ENCODE peak calls at places on chromosomes 12 and 14, in five cellular contexts. J is foreskin fibroblast; Z is thyroid gland; B is effector memory CD4-positive, alpha-beta T cell; Y is cardiac fibroblast. U is an unnamed sample.

GRCh38 chr12:65414526-65414925 is 136.0 kb downstream of the MSRB3 start:
- DNase-seq in J (peak; percentile 35), Z (no peak), B (no peak), Y (peak; percentile 30), U (no peak)

GRCh38 chr14:26761532-26761931 is 163.7 kb upstream of the NOVA1 start:
- DNase-seq in J (no peak), Z (peak; percentile 3), B (no peak), Y (no peak), U (no peak)

GRCh38 chr12:96261557-96261956 is 67.4 kb downstream of the ELK3 start:
- DNase-seq in J (no peak), Z (no peak), B (no peak), Y (no peak), U (no peak)

GRCh38 chr14:72613975-72614319 is 280.0 kb downstream of the DPF3 start:
- DNase-seq in J (no peak), Z (no peak), B (no peak), Y (no peak), U (no peak)

GRCh38 chr14:96081767-96082400 is 42.7 kb downstream of the C14orf132 start:
- DNase-seq in J (no peak), Z (no peak), B (no peak), Y (no peak), U (no peak)

GRCh38 chr14:72583316-72584272 is 310.3 kb downstream of the DPF3 start:
- DNase-seq in J (peak; percentile 47), Z (no peak), B (no peak), Y (no peak), U (no peak)

GRCh38 chr14:60647081-60647836 is 2.0 kb downstream of the SIX1 start:
- DNase-seq in J (peak; percentile 70), Z (peak; percentile 41), B (no peak), Y (no peak), U (no peak)

GRCh38 chr14:98580131-98580678 is 691.8 kb downstream of the BCL11B start:
- DNase-seq in J (no peak), Z (peak; percentile 10), B (no peak), Y (no peak), U (no peak)

GRCh38 chr12:19648173-19648572 is 208.9 kb downstream of the AEBP2 start:
- DNase-seq in J (peak; percentile 59), Z (no peak), B (no peak), Y (no peak), U (no peak)

GRCh38 chr14:76699901-76700590 is 61.2 kb upstream of the VASH1 start:
- DNase-seq in J (no peak), Z (no peak), B (no peak), Y (no peak), U (peak; percentile 65)

GRCh38 chr14:80278293-80279037 is 67.2 kb upstream of the DIO2 start:
- DNase-seq in J (peak; percentile 24), Z (peak; percentile 1), B (no peak), Y (peak; percentile 82), U (no peak)

GRCh38 chr14:43410631-43411030 is 1096.5 kb downstream of the FSCB start:
- DNase-seq in J (no peak), Z (no peak), B (no peak), Y (no peak), U (no peak)

GRCh38 chr14:72419226-72419625 is 474.7 kb downstream of the DPF3 start:
- DNase-seq in J (no peak), Z (no peak), B (no peak), Y (no peak), U (no peak)

GRCh38 chr12:42059127-42059526 is 85.5 kb downstream of the GXYLT1 start:
- DNase-seq in J (no peak), Z (no peak), B (no peak), Y (no peak), U (no peak)

GRCh38 chr12:66187822-66188221 is 1.2 kb upstream of the IRAK3 start:
- DNase-seq in J (no peak), Z (no peak), B (no peak), Y (no peak), U (no peak)

GRCh38 chr14:70901218-70901772 is 6.0 kb upstream of the PCNX1 start:
- DNase-seq in J (peak; percentile 49), Z (no peak), B (no peak), Y (peak; percentile 43), U (no peak)

GRCh38 chr14:89719371-89720075 is 235.0 kb downstream of the EFCAB11 start:
- DNase-seq in J (no peak), Z (no peak), B (no peak), Y (no peak), U (no peak)

GRCh38 chr14:102996941-102997340 is 60.4 kb downstream of the CDC42BPB start:
- DNase-seq in J (no peak), Z (no peak), B (no peak), Y (no peak), U (no peak)

GRCh38 chr12:53964315-53964713 is 8.6 kb upstream of the HOXC11 start:
- DNase-seq in J (peak; percentile 23), Z (no peak), B (no peak), Y (no peak), U (no peak)

GRCh38 chr12:15050664-15051063 is 77.8 kb downstream of the PDE6H start:
- DNase-seq in J (peak; percentile 53), Z (no peak), B (no peak), Y (no peak), U (no peak)

GRCh38 chr12:124463341-124463861 is 104.0 kb downstream of the NCOR2 start:
- DNase-seq in J (no peak), Z (no peak), B (no peak), Y (no peak), U (no peak)

GRCh38 chr14:76924363-76925151 is 98.3 kb downstream of the LRRC74A start:
- DNase-seq in J (peak; percentile 47), Z (peak; percentile 83), B (no peak), Y (peak; percentile 56), U (peak; percentile 83)

GRCh38 chr14:32444262-32444661 is 115.2 kb downstream of the AKAP6 start:
- DNase-seq in J (no peak), Z (no peak), B (no peak), Y (no peak), U (no peak)

GRCh38 chr12:18421840-18422239 is 160.5 kb downstream of the PIK3C2G start:
- DNase-seq in J (peak; percentile 28), Z (no peak), B (no peak), Y (peak; percentile 12), U (no peak)

GRCh38 chr12:113580437-113580836 is 108.8 kb upstream of the LHX5 start:
- DNase-seq in J (no peak), Z (no peak), B (no peak), Y (no peak), U (no peak)

GRCh38 chr14:38291681-38292459 is 36.0 kb upstream of the CLEC14A start:
- DNase-seq in J (peak; percentile 26), Z (no peak), B (no peak), Y (peak; percentile 37), U (no peak)

GRCh38 chr12:26097046-26097878 is 27.6 kb downstream of the BHLHE41 start:
- DNase-seq in J (peak; percentile 85), Z (peak; percentile 83), B (peak; percentile 15), Y (peak; percentile 83), U (peak; percentile 77)

GRCh38 chr12:68222336-68222735 is 3.3 kb downstream of the IL26 start:
- DNase-seq in J (peak; percentile 13), Z (no peak), B (no peak), Y (peak; percentile 65), U (no peak)

GRCh38 chr12:89889051-89889450 is 180.4 kb upstream of the ATP2B1 start:
- DNase-seq in J (peak; percentile 42), Z (no peak), B (no peak), Y (no peak), U (no peak)

GRCh38 chr14:64504897-64505771 is 564 bp downstream of the ZBTB1 start:
- DNase-seq in J (peak; percentile 94), Z (peak; percentile 94), B (peak; percentile 71), Y (peak; percentile 89), U (peak; percentile 94)

GRCh38 chr14:101590062-101590461 is 28.8 kb downstream of the DIO3 start:
- DNase-seq in J (no peak), Z (no peak), B (no peak), Y (no peak), U (no peak)

GRCh38 chr12:121128908-121129704 is 3.6 kb upstream of the P2RX7 start:
- DNase-seq in J (peak; percentile 33), Z (peak; percentile 48), B (peak; percentile 65), Y (peak; percentile 80), U (peak; percentile 97)

GRCh38 chr12:45975506-45975905 is 14.9 kb downstream of the SCAF11 start:
- DNase-seq in J (no peak), Z (no peak), B (no peak), Y (no peak), U (no peak)

GRCh38 chr12:53097207-53097563 is 282 bp upstream of the IGFBP6 start:
- DNase-seq in J (no peak), Z (no peak), B (no peak), Y (peak; percentile 55), U (peak; percentile 40)

GRCh38 chr14:51511265-51511664 is 140.4 kb upstream of the FRMD6 start:
- DNase-seq in J (peak; percentile 39), Z (no peak), B (no peak), Y (no peak), U (no peak)

GRCh38 chr14:29584992-29585391 is 342.7 kb downstream of the PRKD1 start:
- DNase-seq in J (peak; percentile 91), Z (peak; percentile 87), B (no peak), Y (peak; percentile 90), U (peak; percentile 52)
- H3K4me3 ChIP-seq in J (peak overlapping the region; percentile 5), Z (no peak overlapping the region), B (no peak overlapping the region), Y (no peak overlapping the region), U (no peak overlapping the region)

GRCh38 chr14:49766839-49767238 is 1.1 kb upstream of the KLHDC2 start:
- DNase-seq in J (no peak), Z (no peak), B (no peak), Y (peak; percentile 5), U (no peak)
- H3K4me3 ChIP-seq in J (peak overlapping the region; percentile 54), Z (no peak overlapping the region), B (peak overlapping the region; percentile 56), Y (peak overlapping the region; percentile 96), U (peak overlapping the region; percentile 99)

GRCh38 chr14:105061428-105062047 is 3.7 kb downstream of the GPR132 start:
- DNase-seq in J (no peak), Z (peak; percentile 34), B (no peak), Y (no peak), U (no peak)
- H3K4me3 ChIP-seq in J (no peak overlapping the region), Z (no peak overlapping the region), B (peak overlapping the region; percentile 57), Y (no peak overlapping the region), U (no peak overlapping the region)

GRCh38 chr12:49483621-49484020 is 55.2 kb upstream of the KCNH3 start:
- DNase-seq in J (no peak), Z (no peak), B (no peak), Y (no peak), U (no peak)

GRCh38 chr12:49489720-49490119 is 49.1 kb upstream of the KCNH3 start:
- DNase-seq in J (peak; percentile 42), Z (no peak), B (no peak), Y (peak; percentile 76), U (no peak)

GRCh38 chr12:49489154-49489553 is 49.7 kb upstream of the KCNH3 start:
- DNase-seq in J (no peak), Z (no peak), B (no peak), Y (no peak), U (no peak)

GRCh38 chr12:49491823-49492222 is 47.0 kb upstream of the KCNH3 start:
- DNase-seq in J (no peak), Z (no peak), B (no peak), Y (peak; percentile 43), U (no peak)

DNA sequence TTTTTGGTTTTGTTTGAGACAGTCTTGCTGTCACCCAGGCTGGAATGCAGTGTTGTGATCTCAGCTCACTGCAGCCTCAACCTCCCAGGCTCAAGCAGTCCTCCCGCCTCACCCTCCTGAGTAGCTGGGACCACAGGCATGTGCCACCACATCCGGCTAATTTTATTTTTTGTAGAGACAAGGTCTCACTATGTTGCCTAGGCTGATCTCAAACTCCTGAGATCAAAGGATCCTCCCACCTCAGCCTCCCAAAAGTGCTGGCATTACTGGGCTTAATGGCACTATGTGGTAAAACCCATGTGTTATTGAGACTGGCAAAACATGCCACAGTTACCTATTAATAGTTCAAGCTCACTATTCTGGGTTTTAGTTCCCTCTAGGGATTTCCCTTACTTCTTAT is 51.2 kb upstream of the KCNH3 start:
- DNase-seq in J (no peak), Z (no peak), B (no peak), Y (no peak), U (no peak)
- H3K4me3 ChIP-seq in J (no peak overlapping the region), Z (no peak overlapping the region), B (no peak overlapping the region), Y (no peak overlapping the region), U (no peak overlapping the region)

U was measured in testis.